ENCODE peak calls at places on chromosomes 6 and 20, in four cellular contexts. R, U, X and Q are unnamed samples.

GRCh38 chr20:47799116-47799715 is 13.9 kb upstream of the SULF2 start:
- DNase-seq in R (no peak), U (no peak), X (no peak), Q (no peak)

GRCh38 chr6:149365197-149365596 is 34.9 kb upstream of the SUMO4 start:
- DNase-seq in R (no peak), U (no peak), X (no peak), Q (no peak)

GRCh38 chr20:51494241-51495110 is 48.0 kb downstream of the NFATC2 start:
- DNase-seq in R (no peak), U (no peak), X (no peak), Q (no peak)

GRCh38 chr6:23754197-23754596 is 371.8 kb upstream of the NRSN1 start:
- DNase-seq in R (no peak), U (peak), X (no peak), Q (no peak)

GRCh38 chr6:150086026-150086425 is 17.1 kb upstream of the ULBP3 start:
- DNase-seq in R (no peak), U (no peak), X (no peak), Q (no peak)

GRCh38 chr6:112501705-112502104 is 154.6 kb downstream of the RFPL4B start:
- DNase-seq in R (peak), U (peak), X (no peak), Q (peak)

GRCh38 chr6:24274441-24275083 is 83.3 kb downstream of the DCDC2 start:
- DNase-seq in R (no peak), U (peak), X (no peak), Q (no peak)

GRCh38 chr20:50271674-50272412 is 81.2 kb downstream of the CEBPB start:
- DNase-seq in R (no peak), U (no peak), X (no peak), Q (no peak)

GRCh38 chr20:62444286-62444685 is 16.9 kb upstream of the RBBP8NL start:
- DNase-seq in R (no peak), U (no peak), X (no peak), Q (no peak)

GRCh38 chr6:129644567-129645015 is 65.4 kb downstream of the ARHGAP18 start:
- DNase-seq in R (no peak), U (peak), X (no peak), Q (no peak)

GRCh38 chr6:167093922-167094432 is 28.9 kb upstream of the CCR6 start:
- DNase-seq in R (no peak), U (no peak), X (no peak), Q (no peak)

GRCh38 chr20:10927011-10927583 is 253.3 kb upstream of the JAG1 start:
- DNase-seq in R (no peak), U (no peak), X (no peak), Q (no peak)

GRCh38 chr20:24492031-24492607 is 22.7 kb downstream of the SYNDIG1 start:
- DNase-seq in R (peak), U (no peak), X (no peak), Q (no peak)

GRCh38 chr6:137040393-137040792 is 4.4 kb downstream of the IL20RA start:
- DNase-seq in R (no peak), U (no peak), X (no peak), Q (no peak)

GRCh38 chr6:137045221-137045789 is 540 bp upstream of the IL20RA start:
- DNase-seq in R (no peak), U (no peak), X (no peak), Q (no peak)

GRCh38 chr6:137046871-137047412 is 2.2 kb upstream of the IL20RA start:
- DNase-seq in R (no peak), U (no peak), X (no peak), Q (no peak)

GRCh38 chr6:137043710-137044365 is 927 bp downstream of the IL20RA start:
- DNase-seq in R (no peak), U (peak), X (peak), Q (peak)

GRCh38 chr6:137044366-137045220 is at the start of gene IL20RA:
- DNase-seq in R (no peak), U (no peak), X (no peak), Q (peak)
- TF ChIP-seq CTCF in R (no peak), U (no peak), X (no peak), Q (no peak)

DNA sequence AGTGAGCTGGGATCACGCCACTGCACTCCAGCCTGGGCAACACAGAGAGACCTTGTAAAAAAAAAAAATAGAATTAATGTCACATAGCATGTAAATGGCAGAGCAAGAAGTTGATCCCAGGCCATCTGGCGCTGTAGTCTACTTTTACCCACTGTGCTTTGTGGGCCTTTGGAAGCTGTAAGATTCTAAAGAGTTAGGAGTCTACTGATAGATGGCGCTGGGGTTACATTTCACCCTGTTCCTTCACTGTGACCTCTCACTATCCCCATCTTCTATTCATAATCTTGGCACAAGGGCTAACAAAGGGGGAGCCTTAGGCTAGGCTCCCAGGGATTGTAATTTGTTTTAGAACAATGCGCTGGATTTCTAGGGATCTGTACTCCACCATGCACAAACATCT is 24.4 kb downstream of the SIRPD start:
- DNase-seq in R (no peak), U (no peak), X (no peak), Q (no peak)
- TF ChIP-seq CTCF in R (no peak), U (no peak), X (peak), Q (no peak)

GRCh38 chr6:5036309-5036708 is 32.5 kb upstream of the RPP40 start:
- DNase-seq in R (no peak), U (peak), X (no peak), Q (peak)
- TF ChIP-seq CTCF in R (no peak), U (no peak), X (no peak), Q (peak)

DNA sequence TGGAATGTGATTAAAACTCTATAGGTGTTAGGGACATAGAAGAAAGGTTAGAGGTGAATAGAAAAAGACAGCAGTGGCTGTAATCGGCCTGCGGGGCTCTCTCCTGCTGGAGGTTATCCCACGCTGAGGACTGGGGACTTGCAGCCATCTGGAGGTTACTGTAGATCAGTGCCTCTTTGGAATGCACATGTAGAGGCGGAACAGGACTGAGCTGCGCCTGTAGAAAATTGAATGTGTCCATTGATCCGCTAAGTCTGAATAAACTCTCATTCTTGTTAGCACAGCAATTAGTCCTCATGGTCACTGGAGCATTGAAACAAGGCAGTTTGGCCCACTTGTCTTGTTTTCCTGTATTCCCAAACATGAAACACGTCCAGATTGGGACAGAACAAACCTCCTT is 46.3 kb upstream of the F13A1 start:
- DNase-seq in R (no peak), U (no peak), X (no peak), Q (no peak)
- TF ChIP-seq CTCF in R (no peak), U (no peak), X (no peak), Q (no peak)